ENCODE peak calls at places on chromosome 11, in five cellular contexts. One of them, this sample, is unnamed.

GRCh38 chr11:35526370-35526792 is 965 bp upstream of the PAMR1 start:
- DNase-seq in tibial nerve: no peak
- DNase-seq in fibroblast of lung: peak
- DNase-seq in GM13976: no peak
- DNase-seq in lower leg skin: no peak
- DNase-seq in this sample: no peak

GRCh38 chr11:57903441-57904123 is 120.1 kb upstream of the OR9Q1 start:
- DNase-seq in tibial nerve: no peak
- DNase-seq in fibroblast of lung: no peak
- DNase-seq in GM13976: no peak
- DNase-seq in lower leg skin: peak
- DNase-seq in this sample: no peak

GRCh38 chr11:63871962-63872832 is 33.3 kb downstream of the MARK2 start:
- DNase-seq in tibial nerve: peak
- DNase-seq in fibroblast of lung: peak
- DNase-seq in GM13976: peak
- DNase-seq in lower leg skin: peak
- DNase-seq in this sample: peak

GRCh38 chr11:32279672-32280071 is 155.7 kb downstream of the WT1 start:
- DNase-seq in tibial nerve: no peak
- DNase-seq in fibroblast of lung: no peak
- DNase-seq in GM13976: no peak
- DNase-seq in lower leg skin: no peak
- DNase-seq in this sample: no peak

GRCh38 chr11:100205926-100206325 is 481.2 kb upstream of the ARHGAP42 start:
- DNase-seq in tibial nerve: no peak
- DNase-seq in fibroblast of lung: no peak
- DNase-seq in GM13976: no peak
- DNase-seq in lower leg skin: no peak
- DNase-seq in this sample: no peak

GRCh38 chr11:36453678-36454077 is 56.4 kb downstream of the TRAF6 start:
- DNase-seq in tibial nerve: no peak
- DNase-seq in fibroblast of lung: no peak
- DNase-seq in GM13976: no peak
- DNase-seq in lower leg skin: no peak
- DNase-seq in this sample: no peak

GRCh38 chr11:122709042-122709760 is 53.7 kb downstream of the UBASH3B start:
- DNase-seq in tibial nerve: no peak
- DNase-seq in fibroblast of lung: peak
- DNase-seq in GM13976: no peak
- DNase-seq in lower leg skin: no peak
- DNase-seq in this sample: no peak

GRCh38 chr11:17598700-17599459 is 51.8 kb downstream of the OTOG start:
- DNase-seq in tibial nerve: peak
- DNase-seq in fibroblast of lung: peak
- DNase-seq in GM13976: peak
- DNase-seq in lower leg skin: peak
- DNase-seq in this sample: peak

GRCh38 chr11:111476961-111477360 is 35.2 kb downstream of the BTG4 start:
- DNase-seq in tibial nerve: no peak
- DNase-seq in fibroblast of lung: peak
- DNase-seq in GM13976: no peak
- DNase-seq in lower leg skin: no peak
- DNase-seq in this sample: no peak

GRCh38 chr11:295351-296205 is 3.7 kb downstream of the IFITM5 start:
- DNase-seq in tibial nerve: no peak
- DNase-seq in fibroblast of lung: no peak
- DNase-seq in GM13976: no peak
- DNase-seq in lower leg skin: no peak
- DNase-seq in this sample: no peak

GRCh38 chr11:22991196-22991595 is 130.9 kb upstream of the CCDC179 start:
- DNase-seq in tibial nerve: no peak
- DNase-seq in fibroblast of lung: no peak
- DNase-seq in GM13976: no peak
- DNase-seq in lower leg skin: no peak
- DNase-seq in this sample: no peak

GRCh38 chr11:72770799-72771198 is 18.6 kb upstream of the ARAP1 start:
- DNase-seq in tibial nerve: no peak
- DNase-seq in fibroblast of lung: no peak
- DNase-seq in GM13976: no peak
- DNase-seq in lower leg skin: no peak
- DNase-seq in this sample: no peak

GRCh38 chr11:123511037-123511870 is 81.2 kb downstream of the GRAMD1B start:
- DNase-seq in tibial nerve: peak
- DNase-seq in fibroblast of lung: peak
- DNase-seq in GM13976: peak
- DNase-seq in lower leg skin: peak
- DNase-seq in this sample: peak

GRCh38 chr11:62610403-62610802 is 2.2 kb downstream of the EML3 start:
- DNase-seq in tibial nerve: no peak
- DNase-seq in fibroblast of lung: no peak
- DNase-seq in GM13976: no peak
- DNase-seq in lower leg skin: no peak
- DNase-seq in this sample: no peak

GRCh38 chr11:106684944-106685343 is 333.3 kb downstream of the GUCY1A2 start:
- DNase-seq in tibial nerve: no peak
- DNase-seq in fibroblast of lung: no peak
- DNase-seq in GM13976: no peak
- DNase-seq in lower leg skin: no peak
- DNase-seq in this sample: no peak

GRCh38 chr11:103735497-103736032 is 300.9 kb upstream of the DDI1 start:
- DNase-seq in tibial nerve: no peak
- DNase-seq in fibroblast of lung: no peak
- DNase-seq in GM13976: no peak
- DNase-seq in lower leg skin: no peak
- DNase-seq in this sample: no peak

GRCh38 chr11:18245396-18245795 is 3.1 kb downstream of the SAA2 start:
- DNase-seq in tibial nerve: no peak
- DNase-seq in fibroblast of lung: no peak
- DNase-seq in GM13976: no peak
- DNase-seq in lower leg skin: no peak
- DNase-seq in this sample: no peak

GRCh38 chr11:2298131-2298794 is 3.5 kb downstream of the C11orf21 start:
- DNase-seq in tibial nerve: no peak
- DNase-seq in fibroblast of lung: no peak
- DNase-seq in GM13976: no peak
- DNase-seq in lower leg skin: no peak
- DNase-seq in this sample: peak

GRCh38 chr11:68721075-68721474 is 30.2 kb downstream of the TESMIN start:
- DNase-seq in tibial nerve: no peak
- DNase-seq in fibroblast of lung: no peak
- DNase-seq in GM13976: no peak
- DNase-seq in lower leg skin: no peak
- DNase-seq in this sample: no peak

GRCh38 chr11:94602430-94603372 is 35.5 kb downstream of the PIWIL4 start:
- DNase-seq in tibial nerve: peak
- DNase-seq in fibroblast of lung: peak
- DNase-seq in GM13976: peak
- DNase-seq in lower leg skin: peak
- DNase-seq in this sample: peak
- TF ChIP-seq CTCF in tibial nerve: no peak
- TF ChIP-seq CTCF in fibroblast of lung: peak
- TF ChIP-seq CTCF in GM13976: peak
- TF ChIP-seq CTCF in lower leg skin: no peak
- TF ChIP-seq CTCF in this sample: peak

GRCh38 chr11:120335928-120336640 is at the start of gene ARHGEF12:
- DNase-seq in tibial nerve: peak
- DNase-seq in fibroblast of lung: peak
- DNase-seq in GM13976: peak
- DNase-seq in lower leg skin: peak
- DNase-seq in this sample: peak
- TF ChIP-seq CTCF in tibial nerve: no peak
- TF ChIP-seq CTCF in fibroblast of lung: peak
- TF ChIP-seq CTCF in GM13976: peak
- TF ChIP-seq CTCF in lower leg skin: no peak
- TF ChIP-seq CTCF in this sample: no peak

GRCh38 chr11:30960387-30960992 is 374.3 kb upstream of the MPPED2 start:
- DNase-seq in tibial nerve: no peak
- DNase-seq in fibroblast of lung: peak
- DNase-seq in GM13976: no peak
- DNase-seq in lower leg skin: no peak
- DNase-seq in this sample: no peak
- TF ChIP-seq CTCF in tibial nerve: no peak
- TF ChIP-seq CTCF in fibroblast of lung: peak
- TF ChIP-seq CTCF in GM13976: no peak
- TF ChIP-seq CTCF in lower leg skin: no peak
- TF ChIP-seq CTCF in this sample: no peak

GRCh38 chr11:59810189-59810910 is at the start of gene MRPL16:
- DNase-seq in tibial nerve: peak
- DNase-seq in fibroblast of lung: peak
- DNase-seq in GM13976: peak
- DNase-seq in lower leg skin: peak
- DNase-seq in this sample: peak
- TF ChIP-seq CTCF in tibial nerve: peak
- TF ChIP-seq CTCF in fibroblast of lung: no peak
- TF ChIP-seq CTCF in GM13976: no peak
- TF ChIP-seq CTCF in lower leg skin: no peak
- TF ChIP-seq CTCF in this sample: no peak

GRCh38 chr11:47724041-47724729 is 9.0 kb upstream of the AGBL2 start:
- DNase-seq in tibial nerve: no peak
- DNase-seq in fibroblast of lung: peak
- DNase-seq in GM13976: no peak
- DNase-seq in lower leg skin: no peak
- DNase-seq in this sample: no peak

GRCh38 chr11:47720651-47721050 is 5.5 kb upstream of the AGBL2 start:
- DNase-seq in tibial nerve: no peak
- DNase-seq in fibroblast of lung: no peak
- DNase-seq in GM13976: no peak
- DNase-seq in lower leg skin: no peak
- DNase-seq in this sample: no peak

GRCh38 chr11:47725445-47726442 is 10.6 kb upstream of the AGBL2 start:
- DNase-seq in tibial nerve: no peak
- DNase-seq in fibroblast of lung: peak
- DNase-seq in GM13976: no peak
- DNase-seq in lower leg skin: no peak
- DNase-seq in this sample: no peak

GRCh38 chr11:47726878-47727514 is 11.8 kb upstream of the AGBL2 start:
- DNase-seq in tibial nerve: no peak
- DNase-seq in fibroblast of lung: no peak
- DNase-seq in GM13976: no peak
- DNase-seq in lower leg skin: no peak
- DNase-seq in this sample: no peak

GRCh38 chr11:47723041-47723440 is 7.9 kb upstream of the AGBL2 start:
- DNase-seq in tibial nerve: no peak
- DNase-seq in fibroblast of lung: no peak
- DNase-seq in GM13976: no peak
- DNase-seq in lower leg skin: no peak
- DNase-seq in this sample: no peak
- TF ChIP-seq CTCF in tibial nerve: no peak
- TF ChIP-seq CTCF in fibroblast of lung: no peak
- TF ChIP-seq CTCF in GM13976: no peak
- TF ChIP-seq CTCF in lower leg skin: no peak
- TF ChIP-seq CTCF in this sample: no peak

GRCh38 chr11:116051494-116051893 is 547.3 kb upstream of the CADM1 start:
- DNase-seq in tibial nerve: no peak
- DNase-seq in fibroblast of lung: no peak
- DNase-seq in GM13976: no peak
- DNase-seq in lower leg skin: no peak
- DNase-seq in this sample: no peak

GRCh38 chr11:116055064-116055463 is 550.8 kb upstream of the CADM1 start:
- DNase-seq in tibial nerve: no peak
- DNase-seq in fibroblast of lung: no peak
- DNase-seq in GM13976: no peak
- DNase-seq in lower leg skin: no peak
- DNase-seq in this sample: no peak

GRCh38 chr11:116053538-116053919 is 549.3 kb upstream of the CADM1 start:
- DNase-seq in tibial nerve: no peak
- DNase-seq in fibroblast of lung: no peak
- DNase-seq in GM13976: no peak
- DNase-seq in lower leg skin: no peak
- DNase-seq in this sample: no peak

DNA sequence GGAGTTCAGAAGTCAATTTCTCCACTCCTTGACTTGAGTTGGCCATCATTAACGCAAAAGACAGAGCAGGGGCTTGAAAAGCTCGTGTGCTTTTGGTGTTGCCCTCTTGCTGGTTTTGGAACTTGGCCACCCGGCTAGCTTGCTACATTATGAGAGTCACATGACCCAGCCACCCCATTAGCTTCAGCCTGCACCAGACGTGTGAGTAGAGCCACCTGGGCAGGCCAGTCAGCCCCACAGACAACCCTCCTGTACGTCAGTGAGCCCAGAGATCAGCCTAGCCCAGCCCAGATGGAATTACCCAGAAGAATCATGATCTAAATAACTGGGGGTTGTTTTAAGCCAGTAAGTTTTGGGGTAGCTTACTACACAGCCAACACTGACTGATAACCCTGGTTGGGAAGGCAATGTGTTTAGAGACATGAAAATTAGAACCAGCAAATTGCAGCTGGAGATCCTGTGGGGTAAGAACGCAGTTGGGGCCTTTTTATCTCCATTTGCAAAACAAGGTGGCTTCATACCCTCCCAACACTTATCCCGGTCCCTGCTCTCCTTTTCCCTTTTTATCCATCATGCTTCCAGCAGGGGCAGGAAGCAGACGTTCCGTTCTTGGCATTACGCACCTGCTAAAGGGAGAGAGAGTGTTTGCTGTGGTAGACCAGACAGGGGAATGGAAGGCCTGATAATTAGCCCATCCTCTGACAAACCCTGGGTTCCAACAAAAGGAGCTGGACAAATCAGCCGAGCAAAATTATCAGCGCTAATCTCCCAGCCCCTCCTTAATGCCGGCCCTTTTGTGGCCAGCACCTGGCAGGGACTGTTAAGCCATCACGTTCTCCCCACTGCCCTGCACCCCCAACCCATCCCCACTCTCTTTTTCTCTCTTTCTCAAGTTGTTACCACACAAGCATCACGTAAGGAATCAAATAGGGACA is 548.7 kb upstream of the CADM1 start:
- DNase-seq in tibial nerve: no peak
- DNase-seq in fibroblast of lung: no peak
- DNase-seq in GM13976: no peak
- DNase-seq in lower leg skin: no peak
- DNase-seq in this sample: no peak
- TF ChIP-seq CTCF in tibial nerve: no peak
- TF ChIP-seq CTCF in fibroblast of lung: no peak
- TF ChIP-seq CTCF in GM13976: no peak
- TF ChIP-seq CTCF in lower leg skin: no peak
- TF ChIP-seq CTCF in this sample: no peak

DNA sequence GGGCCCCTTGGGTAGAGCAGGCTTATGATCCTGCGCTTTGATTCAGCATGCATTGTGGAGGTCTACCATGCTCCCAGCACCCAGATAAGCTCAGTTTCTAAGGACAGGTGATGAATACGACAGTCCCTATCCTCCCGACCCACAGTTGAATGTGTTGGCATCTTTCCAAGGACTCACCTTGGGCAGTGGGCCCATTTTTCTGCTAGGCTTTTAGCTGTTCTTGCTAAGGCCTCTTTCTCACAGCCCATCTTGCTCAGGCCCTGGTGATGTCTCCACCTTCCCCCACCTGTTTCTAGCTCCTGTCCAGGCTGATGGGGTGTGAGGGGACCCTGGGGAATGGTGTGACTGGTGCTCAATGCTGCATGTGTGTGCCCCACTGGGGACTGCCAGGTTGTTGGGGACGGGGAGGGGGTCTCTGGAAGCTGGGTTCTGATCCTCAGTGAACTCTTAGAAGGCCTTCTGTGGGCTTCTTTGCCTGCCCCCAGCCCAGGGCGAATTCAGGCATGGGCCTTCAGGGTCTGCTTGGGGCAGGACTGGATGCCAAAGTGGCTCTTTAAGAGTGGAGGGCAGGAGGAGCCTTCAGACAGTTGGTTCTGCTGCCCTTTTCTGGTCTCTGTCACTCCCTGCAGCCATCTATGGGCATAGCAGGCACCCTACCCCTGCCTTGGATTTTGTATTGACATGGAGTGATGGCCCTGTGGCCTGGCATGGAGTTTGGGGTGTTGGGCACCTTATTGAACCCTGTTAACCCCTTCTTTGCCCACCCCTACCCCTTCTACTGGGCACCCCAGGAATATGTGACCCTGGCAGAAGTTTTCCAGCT is 33.1 kb downstream of the PHLDB1 start:
- DNase-seq in tibial nerve: no peak
- DNase-seq in fibroblast of lung: no peak
- DNase-seq in GM13976: no peak
- DNase-seq in lower leg skin: no peak
- DNase-seq in this sample: no peak
- TF ChIP-seq CTCF in tibial nerve: no peak
- TF ChIP-seq CTCF in fibroblast of lung: no peak
- TF ChIP-seq CTCF in GM13976: no peak
- TF ChIP-seq CTCF in lower leg skin: no peak
- TF ChIP-seq CTCF in this sample: no peak